ENCODE peak calls at places on chromosomes 11 and 22, in six cellular contexts. One of them, this sample, is unnamed. For H3K36me3 and H3K4me1, the result is how much of the 10 kb centered on the place peaks cover.

GRCh38 chr11:35303596-35304392 is 115.6 kb downstream of the SLC1A2 start:
- DNase-seq in lower lobe of right lung: peak
- DNase-seq in neuronal stem cell: no peak
- DNase-seq in prostate gland: peak
- DNase-seq in trophoblast cell: peak
- DNase-seq in cardiac muscle cell: no peak
- DNase-seq in this sample: no peak

GRCh38 chr11:118699508-118700220 is 20.2 kb upstream of the TREH start:
- DNase-seq in lower lobe of right lung: no peak
- DNase-seq in neuronal stem cell: no peak
- DNase-seq in prostate gland: no peak
- DNase-seq in trophoblast cell: no peak
- DNase-seq in cardiac muscle cell: no peak
- DNase-seq in this sample: no peak

GRCh38 chr22:47154621-47155081 is 392.2 kb downstream of the TBC1D22A start:
- DNase-seq in lower lobe of right lung: no peak
- DNase-seq in neuronal stem cell: no peak
- DNase-seq in prostate gland: peak
- DNase-seq in trophoblast cell: no peak
- DNase-seq in cardiac muscle cell: peak
- DNase-seq in this sample: no peak

GRCh38 chr22:49307870-49308269 is 519.8 kb downstream of the BRD1 start:
- DNase-seq in lower lobe of right lung: no peak
- DNase-seq in neuronal stem cell: no peak
- DNase-seq in prostate gland: no peak
- DNase-seq in trophoblast cell: no peak
- DNase-seq in cardiac muscle cell: no peak
- DNase-seq in this sample: peak

GRCh38 chr11:84720706-84721402 is 906.3 kb downstream of the DLG2 start:
- DNase-seq in lower lobe of right lung: peak
- DNase-seq in neuronal stem cell: peak
- DNase-seq in prostate gland: no peak
- DNase-seq in trophoblast cell: no peak
- DNase-seq in cardiac muscle cell: peak
- DNase-seq in this sample: no peak

GRCh38 chr11:118274184-118274583 is 10.1 kb upstream of the MPZL2 start:
- DNase-seq in lower lobe of right lung: no peak
- DNase-seq in neuronal stem cell: no peak
- DNase-seq in prostate gland: peak
- DNase-seq in trophoblast cell: no peak
- DNase-seq in cardiac muscle cell: no peak
- DNase-seq in this sample: no peak

GRCh38 chr11:15806217-15806616 is 550.1 kb downstream of the SOX6 start:
- DNase-seq in lower lobe of right lung: no peak
- DNase-seq in neuronal stem cell: no peak
- DNase-seq in prostate gland: no peak
- DNase-seq in trophoblast cell: no peak
- DNase-seq in cardiac muscle cell: no peak
- DNase-seq in this sample: no peak

GRCh38 chr11:110894224-110894623 is 182.0 kb upstream of the ARHGAP20 start:
- DNase-seq in lower lobe of right lung: no peak
- DNase-seq in neuronal stem cell: no peak
- DNase-seq in prostate gland: no peak
- DNase-seq in trophoblast cell: no peak
- DNase-seq in cardiac muscle cell: no peak
- DNase-seq in this sample: no peak

GRCh38 chr22:38657248-38657909 is 941 bp downstream of the CBY1 start:
- DNase-seq in lower lobe of right lung: no peak
- DNase-seq in neuronal stem cell: no peak
- DNase-seq in prostate gland: no peak
- DNase-seq in trophoblast cell: no peak
- DNase-seq in cardiac muscle cell: peak
- DNase-seq in this sample: no peak

GRCh38 chr11:512895-513595 is 6.0 kb upstream of the RNH1 start:
- DNase-seq in lower lobe of right lung: no peak
- DNase-seq in neuronal stem cell: no peak
- DNase-seq in prostate gland: no peak
- DNase-seq in trophoblast cell: no peak
- DNase-seq in cardiac muscle cell: no peak
- DNase-seq in this sample: no peak

GRCh38 chr11:125287467-125288232 is 123.1 kb downstream of the PKNOX2 start:
- DNase-seq in lower lobe of right lung: no peak
- DNase-seq in neuronal stem cell: no peak
- DNase-seq in prostate gland: no peak
- DNase-seq in trophoblast cell: no peak
- DNase-seq in cardiac muscle cell: no peak
- DNase-seq in this sample: no peak

GRCh38 chr11:20790622-20791021 is 121.2 kb downstream of the NELL1 start:
- DNase-seq in lower lobe of right lung: no peak
- DNase-seq in neuronal stem cell: no peak
- DNase-seq in prostate gland: no peak
- DNase-seq in trophoblast cell: no peak
- DNase-seq in cardiac muscle cell: no peak
- DNase-seq in this sample: no peak

GRCh38 chr11:108697872-108698473 is 33.1 kb downstream of the DDX10 start:
- DNase-seq in lower lobe of right lung: no peak
- DNase-seq in neuronal stem cell: peak
- DNase-seq in prostate gland: peak
- DNase-seq in trophoblast cell: peak
- DNase-seq in cardiac muscle cell: peak
- DNase-seq in this sample: peak

GRCh38 chr11:35927067-35927466 is 16.8 kb upstream of the LDLRAD3 start:
- DNase-seq in lower lobe of right lung: no peak
- DNase-seq in neuronal stem cell: no peak
- DNase-seq in prostate gland: no peak
- DNase-seq in trophoblast cell: no peak
- DNase-seq in cardiac muscle cell: no peak
- DNase-seq in this sample: no peak

GRCh38 chr11:113957016-113957415 is 17.9 kb upstream of the HTR3A start:
- DNase-seq in lower lobe of right lung: no peak
- DNase-seq in neuronal stem cell: no peak
- DNase-seq in prostate gland: no peak
- DNase-seq in trophoblast cell: no peak
- DNase-seq in cardiac muscle cell: no peak
- DNase-seq in this sample: no peak
- H3K36me3 ChIP-seq in lower lobe of right lung: under half
- H3K36me3 ChIP-seq in neuronal stem cell: under half
- H3K36me3 ChIP-seq in prostate gland: under half
- H3K36me3 ChIP-seq in trophoblast cell: under half
- H3K36me3 ChIP-seq in cardiac muscle cell: under half
- H3K36me3 ChIP-seq in this sample: under half

DNA sequence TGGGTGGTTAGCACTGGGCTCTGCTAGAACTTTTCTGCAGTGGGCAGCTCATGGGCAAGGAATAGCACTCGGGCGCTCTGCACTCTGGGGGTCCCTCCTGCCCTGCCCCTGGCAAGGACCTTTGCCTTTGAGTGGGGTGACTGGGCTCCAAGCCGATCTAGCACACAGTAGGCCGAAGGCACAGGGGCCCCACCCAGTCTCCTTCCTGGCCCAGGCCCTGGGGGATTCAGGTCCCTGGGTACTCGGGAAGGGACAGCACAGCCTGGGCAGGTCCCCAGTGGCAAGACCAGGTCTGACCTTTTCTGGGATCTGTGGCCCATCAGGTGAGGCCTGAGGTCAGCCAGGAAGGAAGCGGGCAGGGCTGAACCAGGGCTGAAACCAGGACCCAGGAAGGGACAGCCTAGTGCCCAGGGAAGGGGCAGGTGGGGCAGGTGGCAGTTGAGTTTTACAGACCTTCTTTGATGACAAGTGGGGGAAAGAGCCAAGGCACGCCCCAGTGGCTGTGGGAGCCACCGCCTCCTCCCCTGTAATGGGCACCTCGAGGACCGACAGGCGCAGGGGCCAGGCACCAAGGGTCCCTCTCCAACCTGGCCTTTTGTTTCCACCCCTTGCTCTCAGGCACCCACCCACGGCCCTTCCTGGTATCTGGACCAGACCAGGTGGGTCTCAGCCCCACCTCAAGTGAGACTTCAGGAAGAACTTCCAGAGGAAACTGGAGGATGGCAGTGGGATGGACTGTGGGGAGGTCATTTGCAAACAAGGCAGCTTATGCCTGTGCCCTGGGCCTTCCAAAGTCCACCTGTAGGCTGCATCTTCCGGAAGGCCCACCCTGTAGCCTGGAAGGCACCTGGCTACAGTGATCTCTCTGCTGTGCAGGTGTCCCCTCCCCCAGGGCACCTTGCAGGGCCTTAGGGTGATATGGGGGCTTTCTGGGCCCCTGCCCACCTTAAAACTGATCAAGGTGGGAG is 883 bp upstream of the AIFM3 start:
- DNase-seq in lower lobe of right lung: no peak
- DNase-seq in neuronal stem cell: no peak
- DNase-seq in prostate gland: no peak
- DNase-seq in trophoblast cell: no peak
- DNase-seq in cardiac muscle cell: no peak
- DNase-seq in this sample: no peak
- H3K4me1 ChIP-seq in lower lobe of right lung: under half
- H3K4me1 ChIP-seq in neuronal stem cell: under half
- H3K4me1 ChIP-seq in prostate gland: under half
- H3K4me1 ChIP-seq in trophoblast cell: under half
- H3K4me1 ChIP-seq in cardiac muscle cell: under half
- H3K4me1 ChIP-seq in this sample: under half

GRCh38 chr11:68584097-68584496 is 100.2 kb upstream of the GAL start:
- DNase-seq in lower lobe of right lung: peak
- DNase-seq in neuronal stem cell: peak
- DNase-seq in prostate gland: no peak
- DNase-seq in trophoblast cell: no peak
- DNase-seq in cardiac muscle cell: peak
- DNase-seq in this sample: peak
- H3K36me3 ChIP-seq in lower lobe of right lung: half or more
- H3K36me3 ChIP-seq in neuronal stem cell: under half
- H3K36me3 ChIP-seq in prostate gland: under half
- H3K36me3 ChIP-seq in trophoblast cell: under half
- H3K36me3 ChIP-seq in cardiac muscle cell: under half
- H3K36me3 ChIP-seq in this sample: half or more

GRCh38 chr22:37194750-37195149 is 6.7 kb upstream of the C1QTNF6 start:
- DNase-seq in lower lobe of right lung: peak
- DNase-seq in neuronal stem cell: no peak
- DNase-seq in prostate gland: no peak
- DNase-seq in trophoblast cell: peak
- DNase-seq in cardiac muscle cell: no peak
- DNase-seq in this sample: no peak

GRCh38 chr22:37192232-37192631 is 4.2 kb upstream of the C1QTNF6 start:
- DNase-seq in lower lobe of right lung: no peak
- DNase-seq in neuronal stem cell: no peak
- DNase-seq in prostate gland: no peak
- DNase-seq in trophoblast cell: peak
- DNase-seq in cardiac muscle cell: no peak
- DNase-seq in this sample: no peak

GRCh38 chr22:37193629-37194191 is 5.7 kb upstream of the C1QTNF6 start:
- DNase-seq in lower lobe of right lung: peak
- DNase-seq in neuronal stem cell: no peak
- DNase-seq in prostate gland: no peak
- DNase-seq in trophoblast cell: no peak
- DNase-seq in cardiac muscle cell: no peak
- DNase-seq in this sample: peak

GRCh38 chr22:37190262-37190780 is 2.3 kb upstream of the C1QTNF6 start:
- DNase-seq in lower lobe of right lung: peak
- DNase-seq in neuronal stem cell: no peak
- DNase-seq in prostate gland: no peak
- DNase-seq in trophoblast cell: no peak
- DNase-seq in cardiac muscle cell: peak
- DNase-seq in this sample: no peak

DNA sequence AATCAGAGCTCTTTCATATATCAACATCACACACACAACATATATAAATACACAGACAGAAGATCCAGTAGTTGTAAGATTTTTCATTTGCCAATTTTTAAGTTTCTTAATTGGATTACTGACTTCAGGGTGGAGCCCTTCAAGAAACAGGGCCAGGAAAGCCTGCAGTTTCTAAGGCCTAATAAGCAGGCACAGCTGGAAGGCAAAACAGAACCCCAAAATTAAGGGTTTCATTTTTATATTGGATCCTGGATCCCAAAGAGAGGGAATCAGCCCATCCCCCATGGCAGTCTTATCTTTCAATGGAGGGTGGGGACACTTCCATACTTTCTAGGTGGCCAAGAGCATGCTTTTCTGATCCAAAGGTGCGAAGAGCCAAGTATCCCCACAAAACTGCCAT is 4.7 kb upstream of the C1QTNF6 start:
- DNase-seq in lower lobe of right lung: no peak
- DNase-seq in neuronal stem cell: no peak
- DNase-seq in prostate gland: no peak
- DNase-seq in trophoblast cell: no peak
- DNase-seq in cardiac muscle cell: no peak
- DNase-seq in this sample: no peak
- H3K4me1 ChIP-seq in lower lobe of right lung: half or more
- H3K4me1 ChIP-seq in neuronal stem cell: under half
- H3K4me1 ChIP-seq in prostate gland: under half
- H3K4me1 ChIP-seq in trophoblast cell: under half
- H3K4me1 ChIP-seq in cardiac muscle cell: under half
- H3K4me1 ChIP-seq in this sample: under half

GRCh38 chr22:17817079-17817478 is 42.8 kb upstream of the BID start:
- DNase-seq in lower lobe of right lung: no peak
- DNase-seq in neuronal stem cell: no peak
- DNase-seq in prostate gland: no peak
- DNase-seq in trophoblast cell: no peak
- DNase-seq in cardiac muscle cell: no peak
- DNase-seq in this sample: no peak
- H3K36me3 ChIP-seq in lower lobe of right lung: under half
- H3K36me3 ChIP-seq in neuronal stem cell: under half
- H3K36me3 ChIP-seq in prostate gland: under half
- H3K36me3 ChIP-seq in trophoblast cell: under half
- H3K36me3 ChIP-seq in cardiac muscle cell: under half
- H3K36me3 ChIP-seq in this sample: half or more

GRCh38 chr22:17777005-17777716 is 2.9 kb upstream of the BID start:
- DNase-seq in lower lobe of right lung: peak
- DNase-seq in neuronal stem cell: no peak
- DNase-seq in prostate gland: no peak
- DNase-seq in trophoblast cell: peak
- DNase-seq in cardiac muscle cell: no peak
- DNase-seq in this sample: no peak
- H3K4me1 ChIP-seq in lower lobe of right lung: under half
- H3K4me1 ChIP-seq in neuronal stem cell: under half
- H3K4me1 ChIP-seq in prostate gland: under half
- H3K4me1 ChIP-seq in trophoblast cell: under half
- H3K4me1 ChIP-seq in cardiac muscle cell: under half
- H3K4me1 ChIP-seq in this sample: under half